ENCODE peak calls at places on chromosomes 7 and 10, in ten cellular contexts. P is AG20443, N is HEK293T, Y is cerebellar cortex, X is NCI-H1105, I is T-cell, D is GM04504, A is mucosa of gallbladder, Z is A549, S is WERI-Rb-1. M is an unnamed sample.

GRCh38 chr10:43111921-43112607 is 26.2 kb upstream of the CSGALNACT2 start:
- DNase-seq in I (no peak), D (no peak), N (no peak), A (no peak), S (no peak), X (no peak), Y (no peak), P (no peak), Z (no peak), M (no peak)

GRCh38 chr10:71860243-71861029 is 9.4 kb upstream of the PSAP start:
- DNase-seq in Y (peak; percentile 89), N (peak; percentile 71), A (peak; percentile 92), I (no peak), P (peak; percentile 96), X (no peak), S (peak; percentile 77), D (peak; percentile 100), Z (peak; percentile 99), M (peak; percentile 96)

GRCh38 chr7:73429622-73430505 is 3.7 kb upstream of the FZD9 start:
- DNase-seq in Y (no peak), Z (no peak), D (no peak), S (no peak), X (no peak), A (no peak), P (no peak), I (no peak), N (no peak), M (no peak)

GRCh38 chr7:139108256-139109187 is 998 bp downstream of the ZC3HAV1 start:
- DNase-seq in P (peak; percentile 43), A (no peak), I (no peak), D (no peak), Z (peak; percentile 30), N (peak; percentile 55), Y (peak; percentile 11), S (no peak), X (peak; percentile 14), M (peak; percentile 40)

GRCh38 chr10:129788211-129788610 is 175.9 kb downstream of the EBF3 start:
- DNase-seq in P (no peak), X (no peak), A (no peak), I (no peak), D (no peak), S (no peak), Z (no peak), N (no peak), Y (no peak), M (no peak)

GRCh38 chr7:111172573-111172972 is 81.6 kb downstream of the LRRN3 start:
- DNase-seq in N (no peak), S (no peak), X (no peak), I (no peak), P (no peak), A (no peak), Z (no peak), D (no peak), Y (no peak), M (no peak)

GRCh38 chr7:12257582-12257981 is 46.5 kb downstream of the TMEM106B start:
- DNase-seq in A (no peak), P (peak; percentile 11), X (no peak), I (peak; percentile 16), Y (no peak), Z (no peak), D (no peak), N (no peak), S (no peak), M (no peak)

GRCh38 chr10:75211007-75211735 is 575 bp downstream of the VDAC2 start:
- DNase-seq in A (no peak), Y (no peak), N (peak; percentile 44), S (peak; percentile 18), X (no peak), D (no peak), Z (peak; percentile 68), P (peak; percentile 68), I (no peak), M (peak; percentile 22)

GRCh38 chr10:13490503-13490902 is 38.3 kb downstream of the BEND7 start:
- DNase-seq in X (no peak), N (no peak), Y (no peak), A (no peak), S (no peak), I (no peak), Z (no peak), P (no peak), D (no peak), M (no peak)

GRCh38 chr10:33212061-33212748 is 122.3 kb downstream of the NRP1 start:
- DNase-seq in P (no peak), Y (no peak), Z (no peak), S (no peak), D (no peak), A (no peak), N (no peak), X (no peak), I (no peak), M (no peak)

GRCh38 chr10:47376522-47377220 is 7.4 kb downstream of the ZNF488 start:
- DNase-seq in N (no peak), X (no peak), S (no peak), P (peak; percentile 4), A (peak; percentile 8), I (no peak), Y (no peak), D (no peak), Z (no peak), M (peak; percentile 25)

GRCh38 chr7:116779222-116779621 is 83.2 kb upstream of the CAPZA2 start:
- DNase-seq in Z (no peak), D (no peak), I (no peak), A (no peak), X (no peak), S (no peak), Y (no peak), N (no peak), P (no peak), M (no peak)

GRCh38 chr10:29037348-29038113 is 251.3 kb upstream of the LYZL1 start:
- DNase-seq in I (no peak), Z (no peak), S (no peak), N (no peak), X (no peak), D (no peak), A (no peak), Y (no peak), P (no peak), M (no peak)

GRCh38 chr10:92110039-92110794 is 180.7 kb downstream of the CPEB3 start:
- DNase-seq in P (peak; percentile 40), S (no peak), Y (no peak), N (no peak), I (no peak), X (no peak), D (no peak), Z (no peak), A (no peak), M (no peak)

GRCh38 chr7:80795174-80795573 is 123.7 kb downstream of the SEMA3C start:
- DNase-seq in Z (no peak), X (no peak), N (no peak), S (no peak), D (peak; percentile 61), A (no peak), Y (no peak), P (peak; percentile 48), I (no peak), M (no peak)

GRCh38 chr7:66558660-66559465 is 69.8 kb upstream of the KCTD7 start:
- DNase-seq in Y (peak; percentile 40), D (no peak), N (no peak), P (no peak), S (no peak), Z (peak; percentile 9), A (no peak), I (no peak), X (no peak), M (peak; percentile 26)

GRCh38 chr7:47394216-47394615 is 187.7 kb downstream of the TNS3 start:
- DNase-seq in I (no peak), Z (no peak), D (no peak), Y (no peak), X (no peak), N (no peak), S (no peak), P (no peak), A (no peak), M (no peak)

GRCh38 chr7:96311967-96312366 is 9.9 kb downstream of the SLC25A13 start:
- DNase-seq in Z (no peak), I (no peak), N (no peak), D (no peak), Y (peak; percentile 37), S (no peak), X (no peak), A (peak; percentile 36), P (no peak), M (no peak)

GRCh38 chr10:44992070-44992731 is 8.5 kb upstream of the ZNF22 start:
- DNase-seq in P (no peak), Y (no peak), D (no peak), I (no peak), X (no peak), S (no peak), N (no peak), A (peak; percentile 9), Z (no peak), M (no peak)

GRCh38 chr10:33706191-33706590 is 371.7 kb upstream of the NRP1 start:
- DNase-seq in Y (no peak), A (no peak), I (no peak), X (no peak), D (peak; percentile 95), Z (peak; percentile 64), S (no peak), P (peak; percentile 75), N (no peak), M (no peak)

GRCh38 chr10:5559642-5560141 is 34.9 kb downstream of the CALML3 start:
- DNase-seq in Y (no peak), X (no peak), A (no peak), P (peak; percentile 59), I (no peak), D (peak; percentile 55), N (no peak), Z (no peak), S (no peak), M (no peak)

GRCh38 chr10:117130862-117131389 is 7.1 kb downstream of the VAX1 start:
- DNase-seq in S (no peak), Y (no peak), P (no peak), N (no peak), I (no peak), X (no peak), D (no peak), Z (no peak), A (no peak), M (no peak)

GRCh38 chr7:74587435-74588126 is 69.9 kb upstream of the GTF2I start:
- DNase-seq in Z (peak; percentile 88), N (no peak), Y (no peak), X (no peak), D (peak; percentile 73), P (peak; percentile 97), A (peak; percentile 87), S (no peak), I (no peak), M (peak; percentile 95)

GRCh38 chr7:33554046-33554445 is 351.3 kb upstream of the BMPER start:
- DNase-seq in Y (no peak), S (no peak), I (no peak), P (peak; percentile 41), N (no peak), X (no peak), D (peak; percentile 41), A (no peak), Z (no peak), M (no peak)

GRCh38 chr10:80448204-80448603 is 5.9 kb upstream of the TSPAN14 start:
- DNase-seq in N (no peak), S (no peak), Z (no peak), D (no peak), P (no peak), Y (no peak), I (no peak), X (no peak), A (no peak), M (no peak)

GRCh38 chr10:86178401-86179142 is 188.0 kb downstream of the GRID1 start:
- DNase-seq in X (no peak), A (no peak), D (no peak), S (peak; percentile 81), Y (peak; percentile 11), Z (peak; percentile 44), P (peak; percentile 60), N (peak; percentile 67), I (no peak), M (peak; percentile 71)

GRCh38 chr7:145884716-145885514 is 231.7 kb upstream of the CNTNAP2 start:
- DNase-seq in D (no peak), A (no peak), N (no peak), I (no peak), Z (no peak), Y (no peak), X (no peak), P (no peak), S (no peak), M (no peak)

GRCh38 chr7:148982596-148983219 is 45.6 kb downstream of the PDIA4 start:
- DNase-seq in N (peak; percentile 50), I (no peak), X (peak; percentile 30), Y (peak; percentile 77), S (peak; percentile 29), P (no peak), Z (peak; percentile 44), D (no peak), A (no peak), M (no peak)